ENCODE peak calls at places on chromosomes 6 and 20, in five cellular contexts. U is HepG2, J is H1, C is NT2/D1, R is GM12878. Q is an unnamed sample.

GRCh38 chr20:38383147-38383546 is 36.9 kb downstream of the LBP start:
- DNase-seq in U (no peak), J (no peak), C (peak), R (no peak), Q (no peak)

GRCh38 chr6:41467627-41468404 is 78.4 kb upstream of the FOXP4 start:
- DNase-seq in U (no peak), J (no peak), C (no peak), R (no peak), Q (no peak)

GRCh38 chr6:125237764-125238163 is 64.0 kb downstream of the HDDC2 start:
- DNase-seq in U (no peak), J (no peak), C (no peak), R (no peak), Q (no peak)

GRCh38 chr20:50588034-50588736 is 78.0 kb downstream of the PTPN1 start:
- DNase-seq in U (peak), J (no peak), C (peak), R (no peak), Q (peak)

GRCh38 chr6:166567813-166568212 is 18.7 kb downstream of the RAMACL start:
- DNase-seq in U (no peak), J (no peak), C (no peak), R (no peak), Q (no peak)

GRCh38 chr20:62661647-62662046 is 19.3 kb downstream of the SLCO4A1 start:
- DNase-seq in U (no peak), J (no peak), C (no peak), R (no peak), Q (no peak)

GRCh38 chr6:45436544-45437440 is 59.1 kb upstream of the SUPT3H start:
- DNase-seq in U (no peak), J (no peak), C (no peak), R (peak), Q (no peak)

GRCh38 chr6:139474145-139475108 is 100.0 kb upstream of the CITED2 start:
- DNase-seq in U (no peak), J (no peak), C (peak), R (no peak), Q (peak)

GRCh38 chr6:90895299-90896164 is 308.7 kb upstream of the MAP3K7 start:
- DNase-seq in U (no peak), J (no peak), C (no peak), R (no peak), Q (peak)

GRCh38 chr6:43938178-43939101 is 168.4 kb downstream of the VEGFA start:
- DNase-seq in U (no peak), J (no peak), C (no peak), R (no peak), Q (no peak)

GRCh38 chr6:43785220-43785752 is 15.3 kb downstream of the VEGFA start:
- DNase-seq in U (no peak), J (no peak), C (no peak), R (no peak), Q (no peak)

GRCh38 chr6:32415521-32416019 is 8.6 kb upstream of the BTNL2 start:
- DNase-seq in U (peak), J (peak), C (peak), R (no peak), Q (peak)

GRCh38 chr6:33249732-33250625 is 21.7 kb downstream of the VPS52 start:
- DNase-seq in U (no peak), J (no peak), C (no peak), R (no peak), Q (no peak)

GRCh38 chr20:43658068-43658722 is 8.7 kb upstream of the MYBL2 start:
- DNase-seq in U (peak), J (no peak), C (no peak), R (no peak), Q (peak)

GRCh38 chr6:130981409-130981808 is 81.6 kb downstream of the EPB41L2 start:
- DNase-seq in U (no peak), J (no peak), C (no peak), R (no peak), Q (no peak)

GRCh38 chr20:53021934-53022333 is 49.8 kb downstream of the TSHZ2 start:
- DNase-seq in U (no peak), J (no peak), C (no peak), R (no peak), Q (no peak)

GRCh38 chr6:168440520-168441433 is at the start of gene SMOC2:
- DNase-seq in U (no peak), J (no peak), C (no peak), R (no peak), Q (no peak)

GRCh38 chr20:51176846-51177245 is 153.9 kb upstream of the KCNG1 start:
- DNase-seq in U (no peak), J (no peak), C (no peak), R (no peak), Q (no peak)

GRCh38 chr20:53736757-53737403 is 143.2 kb upstream of the ZNF217 start:
- DNase-seq in U (no peak), J (no peak), C (no peak), R (peak), Q (no peak)

DNA sequence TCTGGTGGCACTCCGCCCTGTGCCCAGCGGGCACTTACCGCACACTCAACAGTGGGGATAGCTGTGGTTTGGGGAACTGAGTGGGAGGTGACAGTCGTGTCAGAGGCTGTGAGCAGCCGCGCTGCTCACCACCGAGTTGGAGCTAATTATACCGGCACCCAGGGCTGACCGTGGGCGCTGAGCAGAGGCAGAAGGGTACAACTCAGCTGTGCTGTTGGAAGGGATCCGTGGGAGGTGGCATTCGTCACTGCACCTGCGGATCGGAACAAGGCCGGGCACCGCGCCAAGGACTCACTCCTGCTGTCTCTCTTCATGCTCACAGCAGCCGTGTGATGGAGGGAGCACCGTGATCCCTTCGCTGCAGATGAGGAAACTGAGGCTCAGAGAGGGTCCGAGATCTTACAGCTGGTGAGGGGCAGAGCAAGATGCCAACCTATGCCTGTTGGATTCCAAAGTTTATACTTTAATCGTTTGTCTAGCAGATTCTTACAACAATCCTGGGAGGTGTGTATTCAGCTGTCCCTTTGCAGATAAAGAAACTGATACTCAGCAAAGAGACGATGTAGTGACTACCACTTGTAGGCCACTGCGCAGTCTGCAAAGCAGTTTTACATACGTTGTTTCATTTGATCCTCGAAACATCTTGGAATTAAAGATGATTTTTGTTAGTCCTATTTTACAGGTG is 713 bp upstream of the ELMO2 start:
- DNase-seq in U (peak), J (no peak), C (no peak), R (peak), Q (no peak)
- TF ChIP-seq SUZ12 in U (no peak), J (no peak), C (no peak), R (no peak), Q (no peak)

GRCh38 chr6:18076231-18076630 is 46.2 kb downstream of the NHLRC1 start:
- DNase-seq in U (no peak), J (no peak), C (no peak), R (no peak), Q (no peak)
- TF ChIP-seq SUZ12 in U (no peak), J (no peak), C (no peak), R (no peak), Q (no peak)

GRCh38 chr6:21522007-21522758 is 71.4 kb upstream of the SOX4 start:
- DNase-seq in U (no peak), J (no peak), C (no peak), R (no peak), Q (no peak)

GRCh38 chr6:21527731-21528130 is 65.8 kb upstream of the SOX4 start:
- DNase-seq in U (no peak), J (no peak), C (no peak), R (no peak), Q (no peak)

GRCh38 chr6:21526974-21527373 is 66.6 kb upstream of the SOX4 start:
- DNase-seq in U (no peak), J (no peak), C (no peak), R (no peak), Q (no peak)

GRCh38 chr6:21523652-21524051 is 69.9 kb upstream of the SOX4 start:
- DNase-seq in U (no peak), J (no peak), C (no peak), R (no peak), Q (no peak)

DNA sequence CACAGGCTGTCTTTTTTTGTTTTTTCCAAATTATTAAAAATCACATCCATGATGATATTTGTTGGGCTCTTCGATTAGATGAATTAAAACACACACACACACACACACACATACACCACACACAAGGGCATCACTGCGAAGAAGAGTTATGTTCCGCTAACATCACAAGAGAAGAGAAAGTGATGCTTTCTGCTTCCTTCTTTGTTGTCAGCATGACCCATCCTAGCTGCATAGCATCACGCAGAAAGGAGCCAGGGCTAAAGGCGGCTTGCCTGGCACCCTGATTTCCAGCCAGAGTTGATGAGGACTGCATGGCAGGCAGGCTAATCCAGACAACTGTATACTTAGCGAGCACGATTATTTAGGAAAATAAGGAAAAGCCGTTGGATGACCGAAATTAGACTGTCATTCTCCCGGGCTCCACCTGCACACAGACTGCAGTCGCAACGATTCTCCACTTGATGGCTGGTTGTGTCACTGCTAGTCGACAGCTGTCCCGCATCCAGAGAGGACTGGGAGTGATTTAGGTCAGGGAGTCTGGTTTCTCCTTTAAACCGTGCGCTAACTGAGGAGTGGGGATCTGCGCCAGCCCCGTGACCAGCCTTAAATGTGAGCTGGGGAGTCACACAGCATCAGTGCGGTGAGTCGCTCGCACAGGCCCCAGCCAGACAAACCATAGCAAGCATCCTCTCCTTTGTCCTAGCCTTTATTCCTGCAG is 70.6 kb upstream of the SOX4 start:
- DNase-seq in U (no peak), J (peak), C (no peak), R (no peak), Q (peak)
- TF ChIP-seq SUZ12 in U (no peak), J (no peak), C (no peak), R (no peak), Q (no peak)

GRCh38 chr6:163415176-163415619 is 680 bp downstream of the QKI start:
- DNase-seq in U (no peak), J (no peak), C (no peak), R (no peak), Q (no peak)
- TF ChIP-seq SUZ12 in U (no peak), J (no peak), C (no peak), R (no peak), Q (no peak)

DNA sequence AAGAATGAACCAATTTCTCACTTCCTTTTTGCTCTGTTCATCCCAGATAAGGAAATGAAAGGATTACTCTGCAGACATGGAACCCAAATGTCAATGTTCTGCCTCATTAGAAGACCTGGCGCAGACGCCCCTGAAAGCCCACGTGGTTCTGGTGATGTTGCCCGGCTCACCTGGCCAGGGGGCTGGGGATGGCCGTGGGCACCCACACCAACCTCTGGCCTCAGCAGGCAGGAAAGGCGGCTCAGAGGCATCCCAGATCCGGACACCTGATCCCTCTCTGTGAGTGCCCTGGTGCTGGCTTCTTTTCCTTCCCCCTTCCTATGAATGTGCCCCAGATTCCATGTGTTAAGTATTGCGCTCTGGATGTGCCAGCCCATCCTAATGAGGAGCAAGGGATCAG is 33.6 kb downstream of the CDH4 start:
- DNase-seq in U (no peak), J (no peak), C (no peak), R (no peak), Q (no peak)
- TF ChIP-seq SUZ12 in U (no peak), J (no peak), C (no peak), R (no peak), Q (no peak)

GRCh38 chr20:49282584-49283171 is 4.8 kb upstream of the ZNFX1 start:
- DNase-seq in U (no peak), J (no peak), C (no peak), R (no peak), Q (no peak)

GRCh38 chr20:49283176-49283702 is 5.4 kb upstream of the ZNFX1 start:
- DNase-seq in U (no peak), J (no peak), C (no peak), R (no peak), Q (no peak)

GRCh38 chr20:49285233-49285668 is 7.4 kb upstream of the ZNFX1 start:
- DNase-seq in U (no peak), J (no peak), C (no peak), R (no peak), Q (no peak)

GRCh38 chr20:49284818-49285217 is 7.0 kb upstream of the ZNFX1 start:
- DNase-seq in U (no peak), J (no peak), C (no peak), R (no peak), Q (no peak)

DNA sequence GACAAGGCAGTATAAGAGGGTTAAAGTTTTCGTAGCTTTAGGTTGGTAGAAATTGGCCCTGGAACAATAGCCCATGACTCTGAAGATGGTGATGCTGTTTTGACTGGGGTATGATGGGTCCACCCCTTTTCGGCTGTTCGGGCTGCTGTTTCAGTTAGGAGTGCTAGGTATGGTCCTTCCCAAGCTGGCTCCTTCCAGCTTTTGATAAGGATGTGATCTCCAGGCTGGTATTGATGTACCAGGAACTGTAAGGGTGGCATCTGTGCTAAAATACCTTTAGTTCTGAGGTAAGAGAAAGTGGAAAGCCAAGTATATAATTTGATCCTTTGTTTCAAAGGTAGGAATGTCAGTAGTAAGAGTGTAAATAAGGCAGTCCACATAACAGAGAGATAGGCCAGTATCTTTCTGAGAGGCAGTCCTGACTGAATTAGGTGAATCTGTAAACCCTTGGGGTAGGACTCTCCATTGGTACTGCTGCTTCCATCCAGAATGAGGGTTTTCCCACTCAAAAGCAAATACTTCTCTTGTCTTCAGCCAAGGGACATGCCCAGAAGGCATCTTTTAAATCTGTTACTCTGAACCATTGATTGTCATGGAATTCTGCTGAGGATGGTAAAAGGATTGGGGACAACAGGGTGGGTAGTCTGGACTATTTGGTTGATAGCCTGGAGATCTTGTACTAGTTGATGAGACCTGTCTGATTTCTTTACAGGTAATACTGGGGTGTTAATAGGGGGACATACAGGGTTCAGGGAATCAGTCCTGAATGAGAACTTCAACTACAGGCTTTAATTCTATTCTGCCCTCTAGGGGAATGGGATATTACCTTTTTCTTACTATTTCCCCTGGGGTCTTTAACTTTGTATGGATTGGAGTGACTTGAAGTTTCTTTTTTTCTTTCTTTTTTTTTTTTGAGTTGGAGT is 6.1 kb upstream of the ZNFX1 start:
- DNase-seq in U (peak), J (no peak), C (no peak), R (no peak), Q (no peak)
- TF ChIP-seq SUZ12 in U (no peak), J (no peak), C (no peak), R (no peak), Q (no peak)